ENCODE peak calls at places on chromosomes 6 and 20, in five cellular contexts. One of them, this sample, is unnamed.

GRCh38 chr6:162572240-162572639 is 155.3 kb downstream of the PRKN start:
- DNase-seq in A549: no peak
- DNase-seq in K562: no peak
- DNase-seq in HepG2: no peak
- DNase-seq in H1: no peak
- DNase-seq in this sample: no peak

GRCh38 chr6:138115877-138116660 is 8.8 kb upstream of the PERP start:
- DNase-seq in A549: peak; percentile 40
- DNase-seq in K562: peak; percentile 69
- DNase-seq in HepG2: peak; percentile 71
- DNase-seq in H1: no peak
- DNase-seq in this sample: peak; percentile 71

GRCh38 chr20:46070215-46070910 is 19.4 kb downstream of the NCOA5 start:
- DNase-seq in A549: no peak
- DNase-seq in K562: no peak
- DNase-seq in HepG2: no peak
- DNase-seq in H1: peak; percentile 28
- DNase-seq in this sample: no peak

GRCh38 chr6:7841781-7842468 is 68.7 kb downstream of the TXNDC5 start:
- DNase-seq in A549: no peak
- DNase-seq in K562: no peak
- DNase-seq in HepG2: no peak
- DNase-seq in H1: no peak
- DNase-seq in this sample: no peak

GRCh38 chr6:155638200-155638599 is 182.6 kb upstream of the NOX3 start:
- DNase-seq in A549: no peak
- DNase-seq in K562: no peak
- DNase-seq in HepG2: no peak
- DNase-seq in H1: no peak
- DNase-seq in this sample: no peak

GRCh38 chr20:46398963-46399362 is 7.5 kb downstream of the ELMO2 start:
- DNase-seq in A549: no peak
- DNase-seq in K562: no peak
- DNase-seq in HepG2: no peak
- DNase-seq in H1: no peak
- DNase-seq in this sample: no peak

GRCh38 chr6:53282741-53283140 is 66.0 kb downstream of the ELOVL5 start:
- DNase-seq in A549: no peak
- DNase-seq in K562: no peak
- DNase-seq in HepG2: no peak
- DNase-seq in H1: no peak
- DNase-seq in this sample: peak; percentile 50

GRCh38 chr20:11373391-11373790 is 544.3 kb upstream of the BTBD3 start:
- DNase-seq in A549: no peak
- DNase-seq in K562: no peak
- DNase-seq in HepG2: no peak
- DNase-seq in H1: no peak
- DNase-seq in this sample: no peak

GRCh38 chr20:45407067-45407745 is 883 bp upstream of the DBNDD2 start:
- DNase-seq in A549: no peak
- DNase-seq in K562: peak; percentile 52
- DNase-seq in HepG2: no peak
- DNase-seq in H1: no peak
- DNase-seq in this sample: peak; percentile 24

GRCh38 chr6:53326372-53327016 is 22.3 kb downstream of the ELOVL5 start:
- DNase-seq in A549: peak; percentile 52
- DNase-seq in K562: no peak
- DNase-seq in HepG2: no peak
- DNase-seq in H1: no peak
- DNase-seq in this sample: peak; percentile 57

GRCh38 chr20:5078399-5078958 is 41.3 kb downstream of the PCNA start:
- DNase-seq in A549: peak; percentile 60
- DNase-seq in K562: peak; percentile 38
- DNase-seq in HepG2: peak; percentile 60
- DNase-seq in H1: no peak
- DNase-seq in this sample: peak; percentile 72

GRCh38 chr6:122284848-122285247 is 114.6 kb upstream of the HSF2 start:
- DNase-seq in A549: no peak
- DNase-seq in K562: no peak
- DNase-seq in HepG2: no peak
- DNase-seq in H1: no peak
- DNase-seq in this sample: no peak

GRCh38 chr6:133203344-133203697 is 37.8 kb upstream of the EYA4 start:
- DNase-seq in A549: no peak
- DNase-seq in K562: no peak
- DNase-seq in HepG2: no peak
- DNase-seq in H1: no peak
- DNase-seq in this sample: no peak

GRCh38 chr20:16580127-16580526 is 6.9 kb upstream of the KIF16B start:
- DNase-seq in A549: no peak
- DNase-seq in K562: no peak
- DNase-seq in HepG2: no peak
- DNase-seq in H1: no peak
- DNase-seq in this sample: no peak

GRCh38 chr6:107202876-107203468 is 87.7 kb upstream of the BEND3 start:
- DNase-seq in A549: no peak
- DNase-seq in K562: no peak
- DNase-seq in HepG2: no peak
- DNase-seq in H1: no peak
- DNase-seq in this sample: no peak

GRCh38 chr6:107196143-107196542 is 80.8 kb upstream of the BEND3 start:
- DNase-seq in A549: no peak
- DNase-seq in K562: no peak
- DNase-seq in HepG2: peak; percentile 5
- DNase-seq in H1: no peak
- DNase-seq in this sample: no peak

GRCh38 chr6:107198631-107199416 is 83.5 kb upstream of the BEND3 start:
- DNase-seq in A549: no peak
- DNase-seq in K562: no peak
- DNase-seq in HepG2: no peak
- DNase-seq in H1: no peak
- DNase-seq in this sample: no peak
- TF ChIP-seq CTCF in A549: no peak
- TF ChIP-seq CTCF in K562: no peak
- TF ChIP-seq CTCF in HepG2: no peak
- TF ChIP-seq CTCF in H1: no peak
- TF ChIP-seq CTCF in this sample: no peak

GRCh38 chr6:2845880-2846208 is 4.2 kb upstream of the SERPINB1 start:
- DNase-seq in A549: no peak
- DNase-seq in K562: no peak
- DNase-seq in HepG2: no peak
- DNase-seq in H1: no peak
- DNase-seq in this sample: no peak

GRCh38 chr6:2842139-2842552 is 483 bp upstream of the SERPINB1 start:
- DNase-seq in A549: no peak
- DNase-seq in K562: no peak
- DNase-seq in HepG2: no peak
- DNase-seq in H1: no peak
- DNase-seq in this sample: no peak

GRCh38 chr6:2840794-2841061 is 935 bp downstream of the SERPINB1 start:
- DNase-seq in A549: no peak
- DNase-seq in K562: no peak
- DNase-seq in HepG2: no peak
- DNase-seq in H1: no peak
- DNase-seq in this sample: no peak

GRCh38 chr6:2841264-2842138 is at the start of gene SERPINB1:
- DNase-seq in A549: peak; percentile 47
- DNase-seq in K562: peak; percentile 92
- DNase-seq in HepG2: peak; percentile 97
- DNase-seq in H1: peak; percentile 83
- DNase-seq in this sample: peak; percentile 88

GRCh38 chr6:2843138-2843740 is 1.6 kb upstream of the SERPINB1 start:
- DNase-seq in A549: no peak
- DNase-seq in K562: no peak
- DNase-seq in HepG2: no peak
- DNase-seq in H1: no peak
- DNase-seq in this sample: no peak
- TF ChIP-seq JUN in A549: no peak
- TF ChIP-seq JUN in K562: no peak
- TF ChIP-seq JUN in HepG2: no peak
- TF ChIP-seq JUN in H1: no peak
- TF ChIP-seq JUN in this sample: no peak

GRCh38 chr6:113732384-113732966 is 124.7 kb upstream of the MARCKS start:
- DNase-seq in A549: no peak
- DNase-seq in K562: no peak
- DNase-seq in HepG2: peak; percentile 24
- DNase-seq in H1: peak; percentile 28
- DNase-seq in this sample: peak; percentile 30
- H3K27ac ChIP-seq in A549: no peak overlapping the region
- H3K27ac ChIP-seq in K562: no peak overlapping the region
- H3K27ac ChIP-seq in HepG2: no peak overlapping the region
- H3K27ac ChIP-seq in H1: no peak overlapping the region
- H3K27ac ChIP-seq in this sample: no peak overlapping the region

GRCh38 chr20:35741892-35742740 is at the start of gene RBM39:
- DNase-seq in A549: peak; percentile 95
- DNase-seq in K562: peak; percentile 92
- DNase-seq in HepG2: peak; percentile 100
- DNase-seq in H1: peak; percentile 98
- DNase-seq in this sample: peak; percentile 100
- TF ChIP-seq CTCF in A549: no peak
- TF ChIP-seq CTCF in K562: peak; percentile 29
- TF ChIP-seq CTCF in HepG2: peak; percentile 70
- TF ChIP-seq CTCF in H1: no peak
- TF ChIP-seq CTCF in this sample: peak; percentile 21

DNA sequence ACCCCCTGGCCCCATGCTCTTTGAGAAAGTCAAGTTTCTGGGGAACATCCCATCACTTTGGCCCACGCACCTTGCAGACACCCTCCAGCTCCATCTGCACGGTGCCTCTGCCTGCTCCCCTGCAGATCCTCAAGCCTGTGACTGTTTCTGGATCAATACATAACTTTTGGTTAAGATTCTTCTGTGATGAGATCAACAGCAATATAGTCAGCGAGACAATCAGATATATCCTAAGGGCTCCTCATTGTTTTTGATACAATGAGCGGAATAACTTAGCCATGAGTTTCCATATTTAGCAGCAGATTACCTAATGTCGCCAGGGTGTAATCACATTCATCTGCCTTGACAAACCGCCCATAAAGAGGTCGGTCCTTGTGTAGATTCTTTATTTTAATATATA is 109.3 kb upstream of the MTHFD1L start:
- DNase-seq in A549: no peak
- DNase-seq in K562: no peak
- DNase-seq in HepG2: no peak
- DNase-seq in H1: no peak
- DNase-seq in this sample: peak; percentile 37
- TF ChIP-seq JUN in A549: no peak
- TF ChIP-seq JUN in K562: no peak
- TF ChIP-seq JUN in HepG2: no peak
- TF ChIP-seq JUN in H1: no peak
- TF ChIP-seq JUN in this sample: peak; percentile 83

GRCh38 chr6:74451953-74452352 is 753.9 kb downstream of the COL12A1 start:
- DNase-seq in A549: no peak
- DNase-seq in K562: no peak
- DNase-seq in HepG2: no peak
- DNase-seq in H1: no peak
- DNase-seq in this sample: no peak

GRCh38 chr6:74448850-74449249 is 752.8 kb downstream of the CD109 start:
- DNase-seq in A549: no peak
- DNase-seq in K562: no peak
- DNase-seq in HepG2: no peak
- DNase-seq in H1: no peak
- DNase-seq in this sample: no peak

GRCh38 chr6:74447013-74447412 is 751.0 kb downstream of the CD109 start:
- DNase-seq in A549: peak; percentile 15
- DNase-seq in K562: no peak
- DNase-seq in HepG2: no peak
- DNase-seq in H1: no peak
- DNase-seq in this sample: no peak
- H3K27ac ChIP-seq in A549: no peak overlapping the region
- H3K27ac ChIP-seq in K562: no peak overlapping the region
- H3K27ac ChIP-seq in HepG2: no peak overlapping the region
- H3K27ac ChIP-seq in H1: no peak overlapping the region
- H3K27ac ChIP-seq in this sample: no peak overlapping the region

DNA sequence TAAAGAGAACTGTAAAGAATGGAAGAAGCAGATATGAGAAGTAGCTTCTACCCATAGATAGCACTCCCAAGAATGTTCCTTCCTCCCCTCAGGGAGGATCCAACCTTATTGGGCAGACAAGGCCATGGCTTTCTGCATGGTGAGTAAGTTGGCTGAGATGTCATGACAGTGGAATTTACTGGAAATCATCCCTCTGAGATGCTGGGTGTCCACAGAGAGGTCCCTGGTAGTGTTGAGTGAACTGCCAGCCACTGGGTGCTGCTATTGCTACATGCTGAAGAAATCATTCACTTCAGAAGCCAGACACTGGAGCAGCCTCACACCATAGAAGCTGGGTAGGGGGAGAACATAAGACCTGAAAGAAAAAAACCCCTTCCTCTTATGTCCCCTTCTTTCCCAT is 46.4 kb upstream of the FERMT1 start:
- DNase-seq in A549: no peak
- DNase-seq in K562: no peak
- DNase-seq in HepG2: peak; percentile 15
- DNase-seq in H1: no peak
- DNase-seq in this sample: no peak
- TF ChIP-seq CTCF in A549: peak; percentile 10
- TF ChIP-seq CTCF in K562: no peak
- TF ChIP-seq CTCF in HepG2: peak; percentile 56
- TF ChIP-seq CTCF in H1: no peak
- TF ChIP-seq CTCF in this sample: no peak

GRCh38 chr6:77010931-77011542 is 452.3 kb downstream of the HTR1B start:
- DNase-seq in A549: no peak
- DNase-seq in K562: no peak
- DNase-seq in HepG2: no peak
- DNase-seq in H1: no peak
- DNase-seq in this sample: no peak
- TF ChIP-seq JUN in A549: no peak
- TF ChIP-seq JUN in K562: no peak
- TF ChIP-seq JUN in HepG2: no peak
- TF ChIP-seq JUN in H1: no peak
- TF ChIP-seq JUN in this sample: no peak

This sample was measured in endothelial cell of umbilical vein.